ENCODE peak calls at places on chromosomes 12 and 14, in seven cellular contexts. One of them, this sample, is unnamed.

GRCh38 chr12:53048780-53049401 is 974 bp upstream of the TNS2 start:
- DNase-seq in H1: no peak
- DNase-seq in IMR-90: peak; percentile 62
- DNase-seq in H9: peak; percentile 83
- DNase-seq in neuronal stem cell: no peak
- DNase-seq in trophoblast cell: no peak
- DNase-seq in mesenchymal stem cell: peak; percentile 78
- DNase-seq in this sample: peak; percentile 96

GRCh38 chr12:114974333-114974732 is 290.4 kb upstream of the TBX3 start:
- DNase-seq in H1: no peak
- DNase-seq in IMR-90: no peak
- DNase-seq in H9: no peak
- DNase-seq in neuronal stem cell: no peak
- DNase-seq in trophoblast cell: no peak
- DNase-seq in mesenchymal stem cell: no peak
- DNase-seq in this sample: no peak

GRCh38 chr12:46452061-46452615 is 79.6 kb upstream of the SLC38A2 start:
- DNase-seq in H1: no peak
- DNase-seq in IMR-90: peak; percentile 62
- DNase-seq in H9: no peak
- DNase-seq in neuronal stem cell: no peak
- DNase-seq in trophoblast cell: no peak
- DNase-seq in mesenchymal stem cell: peak; percentile 38
- DNase-seq in this sample: no peak

GRCh38 chr12:111304642-111305071 is 64.2 kb downstream of the PHETA1 start:
- DNase-seq in H1: peak; percentile 92
- DNase-seq in IMR-90: no peak
- DNase-seq in H9: peak; percentile 75
- DNase-seq in neuronal stem cell: no peak
- DNase-seq in trophoblast cell: peak; percentile 58
- DNase-seq in mesenchymal stem cell: no peak
- DNase-seq in this sample: peak; percentile 78

GRCh38 chr14:88985654-88986053 is 161.2 kb downstream of the TTC8 start:
- DNase-seq in H1: no peak
- DNase-seq in IMR-90: no peak
- DNase-seq in H9: no peak
- DNase-seq in neuronal stem cell: no peak
- DNase-seq in trophoblast cell: no peak
- DNase-seq in mesenchymal stem cell: peak; percentile 22
- DNase-seq in this sample: no peak

GRCh38 chr12:11347810-11348209 is 37.6 kb upstream of the PRB4 start:
- DNase-seq in H1: no peak
- DNase-seq in IMR-90: no peak
- DNase-seq in H9: no peak
- DNase-seq in neuronal stem cell: no peak
- DNase-seq in trophoblast cell: peak; percentile 3
- DNase-seq in mesenchymal stem cell: no peak
- DNase-seq in this sample: peak; percentile 3

GRCh38 chr12:69150083-69150795 is 89.1 kb upstream of the CPSF6 start:
- DNase-seq in H1: no peak
- DNase-seq in IMR-90: no peak
- DNase-seq in H9: no peak
- DNase-seq in neuronal stem cell: no peak
- DNase-seq in trophoblast cell: no peak
- DNase-seq in mesenchymal stem cell: no peak
- DNase-seq in this sample: no peak

GRCh38 chr14:102046337-102047278 is 40.2 kb downstream of the HSP90AA1 start:
- DNase-seq in H1: peak; percentile 81
- DNase-seq in IMR-90: peak; percentile 28
- DNase-seq in H9: peak; percentile 97
- DNase-seq in neuronal stem cell: peak; percentile 71
- DNase-seq in trophoblast cell: peak; percentile 87
- DNase-seq in mesenchymal stem cell: peak; percentile 28
- DNase-seq in this sample: peak; percentile 98

GRCh38 chr12:8018666-8019581 is 13.6 kb upstream of the FOXJ2 start:
- DNase-seq in H1: peak; percentile 87
- DNase-seq in IMR-90: no peak
- DNase-seq in H9: peak; percentile 97
- DNase-seq in neuronal stem cell: peak; percentile 41
- DNase-seq in trophoblast cell: peak; percentile 89
- DNase-seq in mesenchymal stem cell: peak; percentile 15
- DNase-seq in this sample: peak; percentile 91

GRCh38 chr14:100159107-100159864 is at the start of gene DEGS2:
- DNase-seq in H1: peak; percentile 83
- DNase-seq in IMR-90: no peak
- DNase-seq in H9: peak; percentile 79
- DNase-seq in neuronal stem cell: no peak
- DNase-seq in trophoblast cell: peak; percentile 67
- DNase-seq in mesenchymal stem cell: no peak
- DNase-seq in this sample: peak; percentile 43

GRCh38 chr14:31319701-31320100 is 100.6 kb downstream of the HEATR5A start:
- DNase-seq in H1: no peak
- DNase-seq in IMR-90: no peak
- DNase-seq in H9: no peak
- DNase-seq in neuronal stem cell: no peak
- DNase-seq in trophoblast cell: no peak
- DNase-seq in mesenchymal stem cell: no peak
- DNase-seq in this sample: no peak

GRCh38 chr12:82124711-82125110 is 233.5 kb downstream of the CCDC59 start:
- DNase-seq in H1: no peak
- DNase-seq in IMR-90: no peak
- DNase-seq in H9: no peak
- DNase-seq in neuronal stem cell: no peak
- DNase-seq in trophoblast cell: no peak
- DNase-seq in mesenchymal stem cell: no peak
- DNase-seq in this sample: no peak

GRCh38 chr14:69879175-69880047 is at the start of gene SMOC1:
- DNase-seq in H1: peak; percentile 88
- DNase-seq in IMR-90: peak; percentile 79
- DNase-seq in H9: peak; percentile 87
- DNase-seq in neuronal stem cell: peak; percentile 81
- DNase-seq in trophoblast cell: peak; percentile 15
- DNase-seq in mesenchymal stem cell: peak; percentile 2
- DNase-seq in this sample: peak; percentile 73

GRCh38 chr14:21860172-21860571 is 186.6 kb upstream of the OR4E1 start:
- DNase-seq in H1: peak; percentile 67
- DNase-seq in IMR-90: no peak
- DNase-seq in H9: peak; percentile 57
- DNase-seq in neuronal stem cell: peak; percentile 9
- DNase-seq in trophoblast cell: peak; percentile 10
- DNase-seq in mesenchymal stem cell: no peak
- DNase-seq in this sample: peak; percentile 75

GRCh38 chr12:30423330-30423729 is 272.3 kb downstream of the IPO8 start:
- DNase-seq in H1: no peak
- DNase-seq in IMR-90: no peak
- DNase-seq in H9: no peak
- DNase-seq in neuronal stem cell: no peak
- DNase-seq in trophoblast cell: no peak
- DNase-seq in mesenchymal stem cell: no peak
- DNase-seq in this sample: no peak
- H2BK120ac ChIP-seq in H1: no peak overlapping the region
- H2BK120ac ChIP-seq in IMR-90: no peak overlapping the region
- H2BK120ac ChIP-seq in H9: no peak overlapping the region
- H2BK120ac ChIP-seq in neuronal stem cell: no peak overlapping the region
- H2BK120ac ChIP-seq in trophoblast cell: no peak overlapping the region
- H2BK120ac ChIP-seq in mesenchymal stem cell: no peak overlapping the region
- H2BK120ac ChIP-seq in this sample: no peak overlapping the region

GRCh38 chr14:52923902-52924575 is 26.8 kb downstream of the FERMT2 start:
- DNase-seq in H1: no peak
- DNase-seq in IMR-90: no peak
- DNase-seq in H9: peak; percentile 49
- DNase-seq in neuronal stem cell: no peak
- DNase-seq in trophoblast cell: peak; percentile 42
- DNase-seq in mesenchymal stem cell: no peak
- DNase-seq in this sample: peak; percentile 90
- H2AK5ac ChIP-seq in H1: no peak overlapping the region
- H2AK5ac ChIP-seq in IMR-90: peak overlapping the region; percentile 25
- H2AK5ac ChIP-seq in H9: no peak overlapping the region
- H2AK5ac ChIP-seq in neuronal stem cell: no peak overlapping the region
- H2AK5ac ChIP-seq in trophoblast cell: no peak overlapping the region
- H2AK5ac ChIP-seq in mesenchymal stem cell: peak overlapping the region; percentile 52
- H2AK5ac ChIP-seq in this sample: peak overlapping the region; percentile 15

DNA sequence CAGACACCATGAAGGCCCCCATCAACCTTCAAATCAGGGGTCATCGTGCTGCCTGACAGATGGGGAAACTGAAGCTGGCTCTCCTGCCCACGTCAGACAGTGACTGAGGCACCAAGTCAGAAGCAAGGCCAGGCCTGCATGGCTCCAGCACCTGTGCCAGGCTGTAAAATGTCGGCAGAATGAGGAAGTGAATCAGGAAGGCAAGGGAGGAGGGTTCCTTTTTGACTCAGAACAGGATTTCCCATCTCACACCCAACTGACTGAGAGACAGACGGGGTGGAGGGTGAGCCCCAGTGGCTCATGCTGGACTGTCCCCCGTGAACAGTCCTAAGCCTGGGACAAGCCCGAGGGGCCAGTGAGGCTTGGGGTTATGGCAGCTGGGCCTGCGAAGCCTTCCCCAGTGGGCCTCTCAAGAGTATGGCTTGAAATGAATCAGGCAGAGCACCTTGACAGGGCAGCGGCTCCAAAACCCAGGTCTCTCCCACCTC is 20.9 kb downstream of the SYNE3 start:
- DNase-seq in H1: no peak
- DNase-seq in IMR-90: no peak
- DNase-seq in H9: no peak
- DNase-seq in neuronal stem cell: no peak
- DNase-seq in trophoblast cell: peak; percentile 13
- DNase-seq in mesenchymal stem cell: no peak
- DNase-seq in this sample: no peak
- H3K9ac ChIP-seq in H1: no peak overlapping the region
- H3K9ac ChIP-seq in IMR-90: no peak overlapping the region
- H3K9ac ChIP-seq in H9: no peak overlapping the region
- H3K9ac ChIP-seq in neuronal stem cell: no peak overlapping the region
- H3K9ac ChIP-seq in trophoblast cell: no peak overlapping the region
- H3K9ac ChIP-seq in mesenchymal stem cell: no peak overlapping the region
- H3K9ac ChIP-seq in this sample: no peak overlapping the region

GRCh38 chr14:55074662-55075061 is 23.2 kb downstream of the MAPK1IP1L start:
- DNase-seq in H1: peak; percentile 43
- DNase-seq in IMR-90: peak; percentile 60
- DNase-seq in H9: no peak
- DNase-seq in neuronal stem cell: no peak
- DNase-seq in trophoblast cell: no peak
- DNase-seq in mesenchymal stem cell: peak; percentile 35
- DNase-seq in this sample: peak; percentile 52

GRCh38 chr14:55075628-55076027 is 24.2 kb downstream of the MAPK1IP1L start:
- DNase-seq in H1: no peak
- DNase-seq in IMR-90: peak; percentile 70
- DNase-seq in H9: no peak
- DNase-seq in neuronal stem cell: no peak
- DNase-seq in trophoblast cell: no peak
- DNase-seq in mesenchymal stem cell: peak; percentile 61
- DNase-seq in this sample: no peak

GRCh38 chr14:55073856-55074255 is 22.4 kb downstream of the MAPK1IP1L start:
- DNase-seq in H1: peak; percentile 23
- DNase-seq in IMR-90: peak; percentile 81
- DNase-seq in H9: no peak
- DNase-seq in neuronal stem cell: no peak
- DNase-seq in trophoblast cell: no peak
- DNase-seq in mesenchymal stem cell: peak; percentile 60
- DNase-seq in this sample: no peak

GRCh38 chr14:55077691-55078151 is 26.3 kb downstream of the MAPK1IP1L start:
- DNase-seq in H1: peak; percentile 41
- DNase-seq in IMR-90: peak; percentile 32
- DNase-seq in H9: no peak
- DNase-seq in neuronal stem cell: no peak
- DNase-seq in trophoblast cell: peak; percentile 94
- DNase-seq in mesenchymal stem cell: no peak
- DNase-seq in this sample: no peak

DNA sequence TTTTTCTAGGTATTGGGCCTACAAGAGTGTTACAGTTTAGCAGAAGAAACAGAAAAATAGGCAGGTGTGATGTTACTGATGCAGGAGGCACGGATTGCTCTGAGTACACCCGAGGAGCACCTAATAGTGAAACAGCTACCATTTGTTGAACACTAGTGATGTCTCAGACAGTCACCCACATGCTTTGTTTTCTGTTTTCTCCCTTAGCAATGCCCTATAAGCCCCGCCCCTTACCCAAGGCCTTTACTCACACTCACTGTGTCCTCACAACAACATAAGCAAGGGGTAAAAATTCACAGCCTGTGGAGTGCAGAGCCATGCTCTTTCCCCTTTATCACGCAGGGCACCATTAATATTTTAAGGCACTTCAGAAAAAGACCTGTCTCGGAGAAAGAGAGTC is 25.7 kb downstream of the MAPK1IP1L start:
- DNase-seq in H1: peak; percentile 45
- DNase-seq in IMR-90: no peak
- DNase-seq in H9: no peak
- DNase-seq in neuronal stem cell: no peak
- DNase-seq in trophoblast cell: peak; percentile 77
- DNase-seq in mesenchymal stem cell: peak; percentile 59
- DNase-seq in this sample: no peak
- H2BK120ac ChIP-seq in H1: no peak overlapping the region
- H2BK120ac ChIP-seq in IMR-90: no peak overlapping the region
- H2BK120ac ChIP-seq in H9: no peak overlapping the region
- H2BK120ac ChIP-seq in neuronal stem cell: no peak overlapping the region
- H2BK120ac ChIP-seq in trophoblast cell: no peak overlapping the region
- H2BK120ac ChIP-seq in mesenchymal stem cell: no peak overlapping the region
- H2BK120ac ChIP-seq in this sample: no peak overlapping the region

DNA sequence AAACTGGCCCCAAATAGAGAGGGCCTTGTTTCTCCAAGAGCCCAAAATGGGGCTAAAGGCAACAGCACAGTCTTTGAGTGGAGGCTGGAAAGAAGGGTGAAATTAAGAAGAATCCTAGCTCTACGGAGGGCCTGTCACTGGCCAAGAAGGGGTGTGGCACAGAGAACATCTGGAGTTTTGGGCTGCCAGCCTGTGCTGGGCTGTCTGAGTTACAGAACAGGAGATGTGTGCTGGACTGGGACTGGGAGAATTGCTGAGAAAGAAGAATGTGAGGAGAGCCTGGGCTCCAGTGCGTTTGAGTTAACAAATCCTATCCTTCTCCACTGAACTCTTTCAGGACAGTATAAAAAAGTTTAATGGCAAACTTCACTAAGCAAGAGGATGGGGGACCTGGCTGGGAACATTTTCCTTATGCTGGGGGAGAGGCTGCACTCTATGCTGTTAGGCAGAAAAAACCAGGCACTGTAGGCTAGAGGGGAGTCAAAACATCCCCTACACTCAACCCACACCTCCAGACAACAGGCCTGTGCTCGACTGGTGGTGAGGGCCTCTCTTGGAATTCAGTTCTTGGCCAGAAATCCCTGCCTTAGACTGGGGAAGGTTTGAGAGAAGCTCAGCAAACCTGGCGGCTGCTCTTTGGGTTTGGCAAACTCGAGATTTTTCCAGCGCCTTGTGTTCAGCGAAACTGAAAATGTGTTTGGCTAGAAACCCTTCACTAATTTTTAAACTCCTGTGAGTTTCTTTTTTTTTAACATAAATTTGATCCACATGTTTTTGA is 217.3 kb downstream of the MON2 start:
- DNase-seq in H1: no peak
- DNase-seq in IMR-90: peak; percentile 30
- DNase-seq in H9: no peak
- DNase-seq in neuronal stem cell: no peak
- DNase-seq in trophoblast cell: no peak
- DNase-seq in mesenchymal stem cell: no peak
- DNase-seq in this sample: peak; percentile 36
- H2AK5ac ChIP-seq in H1: peak overlapping the region; percentile 34
- H2AK5ac ChIP-seq in IMR-90: no peak overlapping the region
- H2AK5ac ChIP-seq in H9: no peak overlapping the region
- H2AK5ac ChIP-seq in neuronal stem cell: no peak overlapping the region
- H2AK5ac ChIP-seq in trophoblast cell: no peak overlapping the region
- H2AK5ac ChIP-seq in mesenchymal stem cell: peak overlapping the region; percentile 39
- H2AK5ac ChIP-seq in this sample: peak overlapping the region; percentile 47